ENCODE peak calls at places on chromosomes 12 and 14, in five cellular contexts. M is fibroblast of lung, Q is hepatocyte, L is IMR-90, V is mammary epithelial cell. Y is an unnamed sample. For H4K20me1, the result is how much of the 10 kb centered on the place peaks cover.

GRCh38 chr14:99028521-99028920 is 243.5 kb downstream of the BCL11B start:
- DNase-seq in Q (no peak), V (no peak), L (no peak), M (no peak), Y (no peak)

GRCh38 chr12:103423061-103423473 is 72.7 kb downstream of the C12orf42 start:
- DNase-seq in L (no peak), Q (no peak), M (no peak), V (no peak), Y (no peak)

GRCh38 chr12:88391556-88391955 is 188.7 kb downstream of the KITLG start:
- DNase-seq in V (peak), L (peak), Q (peak), M (peak), Y (peak)

GRCh38 chr12:25958254-25959068 is at the start of gene RASSF8:
- DNase-seq in V (peak), Q (peak), L (peak), M (peak), Y (peak)

GRCh38 chr12:32030151-32030550 is 70.9 kb downstream of the RESF1 start:
- DNase-seq in L (no peak), V (no peak), Q (no peak), M (no peak), Y (no peak)

GRCh38 chr14:68978550-68978911 is 571 bp downstream of the ACTN1 start:
- DNase-seq in M (peak), V (peak), L (no peak), Q (peak), Y (peak)

GRCh38 chr14:88974991-88975835 is 150.8 kb downstream of the TTC8 start:
- DNase-seq in L (no peak), M (no peak), Q (no peak), V (no peak), Y (no peak)

GRCh38 chr14:101358726-101359125 is 202.6 kb upstream of the DIO3 start:
- DNase-seq in V (no peak), Q (no peak), L (no peak), M (no peak), Y (no peak)

GRCh38 chr12:54932691-54933090 is 51.9 kb downstream of the TESPA1 start:
- DNase-seq in L (no peak), V (peak), M (no peak), Q (no peak), Y (no peak)

GRCh38 chr12:53123578-53124351 is 20.5 kb downstream of the SOAT2 start:
- DNase-seq in Q (no peak), L (peak), V (peak), M (no peak), Y (peak)

GRCh38 chr12:45192041-45192695 is 23.7 kb upstream of the ANO6 start:
- DNase-seq in Q (peak), M (peak), V (peak), L (peak), Y (peak)

GRCh38 chr14:22243971-22244581 is 344.9 kb downstream of the DAD1 start:
- DNase-seq in L (no peak), V (peak), Q (no peak), M (no peak), Y (no peak)

GRCh38 chr12:98185606-98186005 is 329.8 kb upstream of the TMPO start:
- DNase-seq in V (peak), M (no peak), Q (no peak), L (peak), Y (no peak)

GRCh38 chr12:55847603-55848329 is 5.0 kb upstream of the MMP19 start:
- DNase-seq in L (peak), Q (peak), M (peak), V (peak), Y (peak)

GRCh38 chr12:132139912-132140311 is 4.2 kb downstream of the DDX51 start:
- DNase-seq in L (no peak), V (no peak), Q (no peak), M (no peak), Y (peak)

GRCh38 chr12:84136862-84137367 is 775.7 kb downstream of the SLC6A15 start:
- DNase-seq in M (peak), V (peak), Q (no peak), L (peak), Y (no peak)

GRCh38 chr14:74952195-74952665 is 3.2 kb downstream of the PGF start:
- DNase-seq in M (no peak), Q (no peak), V (no peak), L (no peak), Y (peak)

GRCh38 chr14:100827751-100828447 is 2.0 kb downstream of the MEG3 start:
- DNase-seq in M (peak), V (peak), L (peak), Q (no peak), Y (peak)

GRCh38 chr14:21894003-21894897 is 220.6 kb upstream of the OR4E1 start:
- DNase-seq in M (no peak), Q (peak), V (no peak), L (no peak), Y (no peak)

GRCh38 chr12:67843257-67843656 is 146.0 kb upstream of the IFNG-AS1 start:
- DNase-seq in M (no peak), Q (no peak), L (no peak), V (no peak), Y (no peak)

GRCh38 chr12:108324678-108325358 is 14.3 kb downstream of the CMKLR1 start:
- DNase-seq in V (no peak), Q (no peak), M (no peak), L (no peak), Y (peak)

GRCh38 chr12:116317986-116318737 is 40.7 kb upstream of the MED13L start:
- DNase-seq in V (peak), L (no peak), Q (no peak), M (no peak), Y (no peak)

GRCh38 chr14:21496453-21496852 is 14.7 kb downstream of the METTL3 start:
- DNase-seq in Q (no peak), M (peak), V (no peak), L (peak), Y (no peak)

GRCh38 chr14:51082394-51082793 is 12.5 kb downstream of the TRIM9 start:
- DNase-seq in V (peak), L (no peak), M (no peak), Q (no peak), Y (no peak)

GRCh38 chr14:51085007-51085406 is 9.9 kb downstream of the TRIM9 start:
- DNase-seq in M (no peak), Q (no peak), V (no peak), L (no peak), Y (no peak)

GRCh38 chr14:51089278-51089677 is 5.6 kb downstream of the TRIM9 start:
- DNase-seq in M (no peak), L (no peak), V (no peak), Q (no peak), Y (no peak)

GRCh38 chr14:51086044-51086443 is 8.9 kb downstream of the TRIM9 start:
- DNase-seq in M (no peak), L (no peak), Q (no peak), V (no peak), Y (no peak)

DNA sequence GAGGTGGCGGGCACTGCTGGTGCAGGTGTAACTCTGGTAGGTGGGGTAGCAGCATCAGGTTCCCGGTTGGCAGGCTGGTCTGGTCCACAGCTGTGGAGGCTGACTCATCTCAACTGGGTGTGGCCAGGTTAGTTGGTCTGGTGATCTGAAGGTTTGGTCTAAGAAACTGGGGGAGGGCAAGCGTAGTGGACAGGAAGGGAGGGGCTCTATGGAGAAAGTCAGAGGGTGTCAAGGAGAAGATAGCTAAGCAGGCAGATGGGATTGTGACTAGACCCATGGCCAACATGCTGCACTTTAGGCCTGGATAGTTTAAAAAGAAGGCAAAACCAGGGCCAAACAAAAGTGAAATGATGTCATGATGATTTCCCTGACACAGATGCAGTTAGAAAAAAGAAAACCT is 7.9 kb downstream of the TRIM9 start:
- DNase-seq in M (no peak), V (peak), Q (peak), L (no peak), Y (no peak)
- H2AFZ ChIP-seq in M (no peak), V (peak), Q (no peak), L (no peak), Y (no peak)

DNA sequence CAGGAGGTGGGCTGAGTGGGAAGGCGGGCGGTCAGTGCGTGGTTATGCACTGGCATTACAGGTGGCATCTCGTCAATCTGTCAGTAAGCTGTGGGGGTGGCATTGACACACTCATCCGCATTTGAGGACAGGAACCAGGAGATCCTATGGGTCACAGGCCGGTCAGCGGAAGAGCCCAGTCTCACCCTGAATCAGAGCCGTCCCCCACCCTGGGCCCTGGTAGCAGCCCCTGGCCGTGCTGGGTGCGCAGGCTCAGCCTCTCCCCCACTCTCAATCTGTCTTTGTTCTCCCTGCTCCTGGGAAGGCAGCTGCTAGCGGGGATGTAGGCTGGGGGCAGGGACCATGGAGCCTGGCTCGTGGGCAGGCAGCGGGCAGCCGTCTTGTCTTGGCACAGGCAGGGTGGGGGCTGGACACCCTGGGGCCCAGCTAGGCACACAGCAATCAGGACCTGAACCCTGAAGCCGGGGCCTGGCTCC is 5.1 kb downstream of the INF2 start:
- DNase-seq in Q (no peak), L (no peak), V (no peak), M (no peak), Y (no peak)
- H4K20me1 ChIP-seq in Q (under half), L (half or more), V (under half), M (under half), Y (half or more)

DNA sequence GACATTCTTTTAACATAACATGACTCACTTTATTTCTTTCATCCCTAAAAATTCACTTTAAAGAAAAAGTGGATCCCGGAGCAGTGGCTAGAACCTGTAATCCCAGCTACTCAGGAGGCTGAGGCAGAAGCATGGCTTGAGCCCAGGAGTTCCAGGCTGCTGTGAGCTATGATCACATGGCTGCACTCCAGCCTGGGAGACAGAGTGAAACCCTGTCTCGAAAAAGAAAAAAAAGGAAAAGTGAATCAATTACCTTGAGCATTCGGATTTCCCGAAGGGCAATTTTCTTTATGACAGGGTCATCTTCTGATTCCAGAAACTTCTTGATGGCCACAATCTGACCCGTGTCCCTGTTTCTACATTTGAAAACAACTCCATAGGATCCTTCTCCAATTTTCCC is 1.2 kb downstream of the CDKL1 start:
- DNase-seq in M (no peak), Q (no peak), L (no peak), V (no peak), Y (no peak)
- H3K4me3 ChIP-seq in M (peak), Q (no peak), L (no peak), V (peak), Y (peak)

DNA sequence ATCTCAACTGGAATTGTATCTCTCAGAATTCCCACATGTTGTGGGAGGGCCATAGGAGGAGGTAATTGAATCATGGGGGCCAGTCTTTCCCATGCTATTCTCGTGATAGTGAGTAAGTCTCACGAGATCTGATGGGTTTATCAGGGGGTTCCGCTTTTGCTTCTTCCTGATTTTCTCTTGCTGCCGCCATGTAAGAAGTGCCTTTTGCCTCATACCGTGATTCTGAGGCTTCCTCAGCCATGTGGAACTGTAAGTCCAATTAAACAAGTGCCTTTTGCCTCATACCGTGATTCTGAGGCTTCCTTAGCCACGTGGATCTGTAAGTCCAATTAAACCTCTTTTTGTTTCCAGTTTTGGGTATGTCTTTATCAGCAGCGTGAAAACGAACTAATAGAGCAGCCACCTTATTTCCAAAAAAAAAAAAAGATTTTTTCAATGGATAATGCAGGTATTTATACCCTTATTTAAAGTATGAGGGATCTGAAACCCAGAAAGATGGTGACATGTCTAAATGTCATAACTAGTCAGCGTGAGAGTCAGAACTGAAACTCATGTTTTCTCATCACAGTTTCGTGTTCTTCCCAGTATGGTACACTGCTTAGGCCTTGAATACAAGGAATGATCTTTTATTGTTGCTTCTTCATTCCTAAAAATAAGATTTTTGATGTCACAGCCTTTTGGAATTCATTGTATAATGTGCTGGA is 89.6 kb downstream of the ERC1 start:
- DNase-seq in M (no peak), V (no peak), Q (no peak), L (no peak), Y (no peak)
- H2AFZ ChIP-seq in M (no peak), V (no peak), Q (no peak), L (no peak), Y (no peak)

DNA sequence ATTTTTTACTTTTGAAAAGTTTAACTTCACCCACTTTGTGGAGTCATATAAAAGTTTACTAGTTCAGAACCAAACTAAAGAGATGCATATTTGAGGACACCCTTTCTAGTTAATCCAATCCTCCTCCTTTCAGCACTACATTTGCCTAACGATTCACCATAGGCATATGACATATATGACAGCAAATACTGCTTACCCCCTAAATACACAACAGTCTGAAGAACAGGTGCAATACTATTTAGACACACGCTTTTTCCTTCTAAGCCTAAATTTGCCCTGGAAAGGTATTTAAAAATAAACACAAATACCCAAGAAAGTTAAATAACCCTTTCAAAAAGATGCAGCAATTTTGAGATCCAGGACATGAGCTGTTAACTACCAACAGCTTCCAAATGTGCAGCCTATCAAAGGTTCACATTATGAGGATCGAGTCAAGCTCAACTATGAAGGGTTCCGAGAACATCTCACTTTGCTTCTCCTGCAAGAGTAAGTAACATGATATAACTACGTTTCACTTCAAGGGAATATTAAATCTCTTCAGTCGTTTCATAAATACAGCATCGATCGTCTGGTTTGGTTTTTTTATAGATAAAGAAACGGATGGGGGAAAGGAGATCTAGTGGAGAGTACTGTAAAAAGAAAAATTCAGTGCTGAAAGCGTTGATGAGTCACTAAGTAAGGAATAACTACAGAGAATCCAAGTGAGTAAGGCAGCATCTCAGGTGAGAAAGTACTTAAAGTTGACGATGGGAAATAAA is 693 bp upstream of the AP4S1 start:
- DNase-seq in Q (no peak), V (peak), M (peak), L (peak), Y (peak)
- H4K20me1 ChIP-seq in Q (under half), V (under half), M (under half), L (under half), Y (under half)

GRCh38 chr14:79281244-79282199 is 929.8 kb downstream of the DIO2 start:
- DNase-seq in L (no peak), Q (no peak), V (no peak), M (no peak), Y (no peak)

GRCh38 chr14:79279645-79280399 is 931.5 kb downstream of the DIO2 start:
- DNase-seq in V (peak), Q (peak), L (peak), M (peak), Y (no peak)

GRCh38 chr14:79278286-79278797 is 933.0 kb downstream of the DIO2 start:
- DNase-seq in Q (no peak), M (no peak), V (no peak), L (no peak), Y (no peak)

GRCh38 chr14:79280400-79280670 is 931.0 kb downstream of the DIO2 start:
- DNase-seq in V (no peak), M (no peak), L (no peak), Q (no peak), Y (no peak)

GRCh38 chr14:79278798-79279644 is 932.3 kb downstream of the DIO2 start:
- DNase-seq in M (peak), Q (peak), L (peak), V (peak), Y (peak)
- H3K4me3 ChIP-seq in M (peak), Q (peak), L (peak), V (peak), Y (peak)